ENCODE peak calls at places on chromosome 21, in nine cellular contexts. One of them, this sample, is unnamed.
A peak's percentile ranks its signal among the peaks of the same experiment; 100 is the strongest.

GRCh38 chr21:25999935-26000582 is 170.5 kb downstream of the APP start:
- DNase-seq in brain microvascular endothelial cell: no peak
- DNase-seq in left ventricle myocardium inferior: no peak
- DNase-seq in ovary: no peak
- DNase-seq in esophagus squamous epithelium: no peak
- DNase-seq in effector memory CD4-positive, alpha-beta T cell: no peak
- DNase-seq in tibial artery: no peak
- DNase-seq in CD8-positive, alpha-beta T cell: peak; percentile 57
- DNase-seq in GM23248: no peak
- DNase-seq in this sample: no peak

GRCh38 chr21:27795418-27795817 is 828.5 kb upstream of the ADAMTS5 start:
- DNase-seq in brain microvascular endothelial cell: no peak
- DNase-seq in left ventricle myocardium inferior: no peak
- DNase-seq in ovary: no peak
- DNase-seq in esophagus squamous epithelium: no peak
- DNase-seq in effector memory CD4-positive, alpha-beta T cell: no peak
- DNase-seq in tibial artery: no peak
- DNase-seq in CD8-positive, alpha-beta T cell: no peak
- DNase-seq in GM23248: no peak
- DNase-seq in this sample: no peak

GRCh38 chr21:26049803-26050202 is 120.8 kb downstream of the APP start:
- DNase-seq in brain microvascular endothelial cell: no peak
- DNase-seq in left ventricle myocardium inferior: no peak
- DNase-seq in ovary: no peak
- DNase-seq in esophagus squamous epithelium: no peak
- DNase-seq in effector memory CD4-positive, alpha-beta T cell: no peak
- DNase-seq in tibial artery: no peak
- DNase-seq in CD8-positive, alpha-beta T cell: no peak
- DNase-seq in GM23248: no peak
- DNase-seq in this sample: no peak

GRCh38 chr21:17903029-17903806 is 84.1 kb upstream of the C21orf91 start:
- DNase-seq in brain microvascular endothelial cell: no peak
- DNase-seq in left ventricle myocardium inferior: no peak
- DNase-seq in ovary: no peak
- DNase-seq in esophagus squamous epithelium: no peak
- DNase-seq in effector memory CD4-positive, alpha-beta T cell: no peak
- DNase-seq in tibial artery: no peak
- DNase-seq in CD8-positive, alpha-beta T cell: no peak
- DNase-seq in GM23248: peak; percentile 59
- DNase-seq in this sample: no peak

GRCh38 chr21:14753069-14753465 is 207.0 kb upstream of the SAMSN1 start:
- DNase-seq in brain microvascular endothelial cell: no peak
- DNase-seq in left ventricle myocardium inferior: no peak
- DNase-seq in ovary: no peak
- DNase-seq in esophagus squamous epithelium: no peak
- DNase-seq in effector memory CD4-positive, alpha-beta T cell: no peak
- DNase-seq in tibial artery: no peak
- DNase-seq in CD8-positive, alpha-beta T cell: no peak
- DNase-seq in GM23248: no peak
- DNase-seq in this sample: no peak

GRCh38 chr21:29145354-29145782 is 14.9 kb downstream of the MAP3K7CL start:
- DNase-seq in brain microvascular endothelial cell: peak; percentile 83
- DNase-seq in left ventricle myocardium inferior: no peak
- DNase-seq in ovary: no peak
- DNase-seq in esophagus squamous epithelium: no peak
- DNase-seq in effector memory CD4-positive, alpha-beta T cell: no peak
- DNase-seq in tibial artery: peak; percentile 27
- DNase-seq in CD8-positive, alpha-beta T cell: no peak
- DNase-seq in GM23248: peak; percentile 96
- DNase-seq in this sample: peak; percentile 87

GRCh38 chr21:26070822-26071425 is 99.6 kb downstream of the APP start:
- DNase-seq in brain microvascular endothelial cell: peak; percentile 48
- DNase-seq in left ventricle myocardium inferior: no peak
- DNase-seq in ovary: peak; percentile 40
- DNase-seq in esophagus squamous epithelium: no peak
- DNase-seq in effector memory CD4-positive, alpha-beta T cell: no peak
- DNase-seq in tibial artery: no peak
- DNase-seq in CD8-positive, alpha-beta T cell: peak; percentile 62
- DNase-seq in GM23248: peak; percentile 66
- DNase-seq in this sample: no peak

GRCh38 chr21:28725396-28725795 is 267.3 kb downstream of the LTN1 start:
- DNase-seq in brain microvascular endothelial cell: no peak
- DNase-seq in left ventricle myocardium inferior: no peak
- DNase-seq in ovary: no peak
- DNase-seq in esophagus squamous epithelium: no peak
- DNase-seq in effector memory CD4-positive, alpha-beta T cell: no peak
- DNase-seq in tibial artery: no peak
- DNase-seq in CD8-positive, alpha-beta T cell: no peak
- DNase-seq in GM23248: no peak
- DNase-seq in this sample: no peak

GRCh38 chr21:34968414-34969333 is 80.4 kb downstream of the RUNX1 start:
- DNase-seq in brain microvascular endothelial cell: no peak
- DNase-seq in left ventricle myocardium inferior: no peak
- DNase-seq in ovary: no peak
- DNase-seq in esophagus squamous epithelium: no peak
- DNase-seq in effector memory CD4-positive, alpha-beta T cell: no peak
- DNase-seq in tibial artery: no peak
- DNase-seq in CD8-positive, alpha-beta T cell: no peak
- DNase-seq in GM23248: no peak
- DNase-seq in this sample: no peak

DNA sequence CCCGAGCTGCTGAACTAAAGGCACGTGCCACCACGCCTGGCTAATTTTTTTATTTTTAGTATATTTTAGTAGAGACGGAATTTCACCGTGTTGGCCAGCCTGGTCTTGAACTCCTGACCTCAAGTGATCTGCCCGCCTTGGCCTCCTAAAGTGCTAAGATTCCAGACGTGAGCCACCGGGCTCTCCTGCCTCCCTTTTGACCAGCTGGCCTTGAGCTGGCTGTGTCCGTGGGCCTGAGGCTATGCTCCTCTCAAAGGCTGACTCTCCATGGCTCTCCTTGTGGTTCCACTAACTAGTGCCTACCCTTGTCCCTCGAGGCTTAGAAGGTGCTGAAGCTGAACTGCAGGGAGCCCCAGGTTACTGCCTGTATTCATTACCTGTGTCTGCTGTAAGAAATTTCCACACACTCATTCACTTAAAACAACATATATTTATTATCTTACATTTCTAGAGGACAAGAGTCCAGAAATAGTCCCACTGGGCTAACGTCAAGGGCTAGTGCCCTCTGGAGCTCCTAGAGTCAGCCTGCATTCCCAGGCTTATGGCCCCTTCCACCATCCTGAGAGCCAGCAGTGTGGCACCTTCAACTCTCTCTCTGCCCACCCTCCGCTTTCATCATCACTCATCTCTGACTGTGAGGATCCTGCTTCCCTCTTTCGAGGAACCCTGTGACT is 34.9 kb downstream of the ETS2 start:
- DNase-seq in brain microvascular endothelial cell: no peak
- DNase-seq in left ventricle myocardium inferior: no peak
- DNase-seq in ovary: no peak
- DNase-seq in esophagus squamous epithelium: no peak
- DNase-seq in effector memory CD4-positive, alpha-beta T cell: no peak
- DNase-seq in tibial artery: no peak
- DNase-seq in CD8-positive, alpha-beta T cell: no peak
- DNase-seq in GM23248: no peak
- DNase-seq in this sample: no peak
- H3K27ac ChIP-seq in brain microvascular endothelial cell: peak overlapping the region; percentile 98
- H3K27ac ChIP-seq in left ventricle myocardium inferior: no peak overlapping the region
- H3K27ac ChIP-seq in ovary: no peak overlapping the region
- H3K27ac ChIP-seq in esophagus squamous epithelium: peak overlapping the region; percentile 40
- H3K27ac ChIP-seq in effector memory CD4-positive, alpha-beta T cell: no peak overlapping the region
- H3K27ac ChIP-seq in tibial artery: no peak overlapping the region
- H3K27ac ChIP-seq in CD8-positive, alpha-beta T cell: no peak overlapping the region
- H3K27ac ChIP-seq in GM23248: peak overlapping the region; percentile 84
- H3K27ac ChIP-seq in this sample: peak overlapping the region; percentile 98

DNA sequence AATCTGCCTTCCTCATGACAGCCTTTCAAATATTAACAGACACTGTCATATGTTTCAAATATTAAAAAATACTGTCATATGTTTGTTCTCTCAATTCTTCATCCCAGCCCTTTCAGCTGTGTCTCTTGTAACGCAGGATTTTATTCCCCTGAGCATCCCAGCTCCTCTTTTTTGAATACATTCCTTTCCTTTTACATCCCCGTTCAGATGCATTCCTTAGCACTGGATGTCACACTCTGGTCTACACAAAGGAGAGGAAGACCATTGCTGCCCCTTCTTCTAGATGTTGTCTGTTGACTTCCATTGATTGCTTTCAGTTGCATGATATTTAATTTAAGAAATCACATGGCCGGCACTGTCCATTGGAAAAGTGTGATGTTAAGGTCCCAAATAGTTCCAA is 117.4 kb upstream of the PAXBP1 start:
- DNase-seq in brain microvascular endothelial cell: no peak
- DNase-seq in left ventricle myocardium inferior: no peak
- DNase-seq in ovary: no peak
- DNase-seq in esophagus squamous epithelium: no peak
- DNase-seq in effector memory CD4-positive, alpha-beta T cell: no peak
- DNase-seq in tibial artery: no peak
- DNase-seq in CD8-positive, alpha-beta T cell: no peak
- DNase-seq in GM23248: peak; percentile 32
- DNase-seq in this sample: no peak
- H3K27ac ChIP-seq in brain microvascular endothelial cell: no peak overlapping the region
- H3K27ac ChIP-seq in left ventricle myocardium inferior: no peak overlapping the region
- H3K27ac ChIP-seq in ovary: no peak overlapping the region
- H3K27ac ChIP-seq in esophagus squamous epithelium: no peak overlapping the region
- H3K27ac ChIP-seq in effector memory CD4-positive, alpha-beta T cell: no peak overlapping the region
- H3K27ac ChIP-seq in tibial artery: no peak overlapping the region
- H3K27ac ChIP-seq in CD8-positive, alpha-beta T cell: no peak overlapping the region
- H3K27ac ChIP-seq in GM23248: no peak overlapping the region
- H3K27ac ChIP-seq in this sample: no peak overlapping the region

GRCh38 chr21:36075171-36075570 is 5.3 kb downstream of the CBR1 start:
- DNase-seq in brain microvascular endothelial cell: no peak
- DNase-seq in left ventricle myocardium inferior: no peak
- DNase-seq in ovary: no peak
- DNase-seq in esophagus squamous epithelium: no peak
- DNase-seq in effector memory CD4-positive, alpha-beta T cell: no peak
- DNase-seq in tibial artery: no peak
- DNase-seq in CD8-positive, alpha-beta T cell: no peak
- DNase-seq in GM23248: no peak
- DNase-seq in this sample: no peak

GRCh38 chr21:36077758-36078157 is 7.9 kb downstream of the CBR1 start:
- DNase-seq in brain microvascular endothelial cell: no peak
- DNase-seq in left ventricle myocardium inferior: no peak
- DNase-seq in ovary: no peak
- DNase-seq in esophagus squamous epithelium: no peak
- DNase-seq in effector memory CD4-positive, alpha-beta T cell: no peak
- DNase-seq in tibial artery: no peak
- DNase-seq in CD8-positive, alpha-beta T cell: no peak
- DNase-seq in GM23248: no peak
- DNase-seq in this sample: no peak

GRCh38 chr21:36075953-36076352 is 6.1 kb downstream of the CBR1 start:
- DNase-seq in brain microvascular endothelial cell: no peak
- DNase-seq in left ventricle myocardium inferior: no peak
- DNase-seq in ovary: no peak
- DNase-seq in esophagus squamous epithelium: no peak
- DNase-seq in effector memory CD4-positive, alpha-beta T cell: no peak
- DNase-seq in tibial artery: no peak
- DNase-seq in CD8-positive, alpha-beta T cell: no peak
- DNase-seq in GM23248: no peak
- DNase-seq in this sample: no peak

GRCh38 chr21:36079010-36079649 is 9.3 kb downstream of the CBR1 start:
- DNase-seq in brain microvascular endothelial cell: peak; percentile 2
- DNase-seq in left ventricle myocardium inferior: no peak
- DNase-seq in ovary: no peak
- DNase-seq in esophagus squamous epithelium: no peak
- DNase-seq in effector memory CD4-positive, alpha-beta T cell: no peak
- DNase-seq in tibial artery: peak; percentile 52
- DNase-seq in CD8-positive, alpha-beta T cell: no peak
- DNase-seq in GM23248: peak; percentile 40
- DNase-seq in this sample: no peak

GRCh38 chr21:36076878-36077658 is 7.2 kb downstream of the CBR1 start:
- DNase-seq in brain microvascular endothelial cell: no peak
- DNase-seq in left ventricle myocardium inferior: no peak
- DNase-seq in ovary: no peak
- DNase-seq in esophagus squamous epithelium: no peak
- DNase-seq in effector memory CD4-positive, alpha-beta T cell: no peak
- DNase-seq in tibial artery: no peak
- DNase-seq in CD8-positive, alpha-beta T cell: no peak
- DNase-seq in GM23248: no peak
- DNase-seq in this sample: no peak
- H3K27ac ChIP-seq in brain microvascular endothelial cell: no peak overlapping the region
- H3K27ac ChIP-seq in left ventricle myocardium inferior: no peak overlapping the region
- H3K27ac ChIP-seq in ovary: no peak overlapping the region
- H3K27ac ChIP-seq in esophagus squamous epithelium: peak overlapping the region; percentile 92
- H3K27ac ChIP-seq in effector memory CD4-positive, alpha-beta T cell: no peak overlapping the region
- H3K27ac ChIP-seq in tibial artery: no peak overlapping the region
- H3K27ac ChIP-seq in CD8-positive, alpha-beta T cell: no peak overlapping the region
- H3K27ac ChIP-seq in GM23248: no peak overlapping the region
- H3K27ac ChIP-seq in this sample: no peak overlapping the region

GRCh38 chr21:31176725-31177124 is 138.4 kb upstream of the KRTAP19-8 start:
- DNase-seq in brain microvascular endothelial cell: no peak
- DNase-seq in left ventricle myocardium inferior: no peak
- DNase-seq in ovary: no peak
- DNase-seq in esophagus squamous epithelium: no peak
- DNase-seq in effector memory CD4-positive, alpha-beta T cell: no peak
- DNase-seq in tibial artery: no peak
- DNase-seq in CD8-positive, alpha-beta T cell: no peak
- DNase-seq in GM23248: no peak
- DNase-seq in this sample: no peak

GRCh38 chr21:31172328-31172727 is 134.1 kb upstream of the KRTAP19-8 start:
- DNase-seq in brain microvascular endothelial cell: no peak
- DNase-seq in left ventricle myocardium inferior: no peak
- DNase-seq in ovary: no peak
- DNase-seq in esophagus squamous epithelium: no peak
- DNase-seq in effector memory CD4-positive, alpha-beta T cell: no peak
- DNase-seq in tibial artery: no peak
- DNase-seq in CD8-positive, alpha-beta T cell: no peak
- DNase-seq in GM23248: no peak
- DNase-seq in this sample: no peak

GRCh38 chr21:31176080-31176551 is 137.8 kb upstream of the KRTAP19-8 start:
- DNase-seq in brain microvascular endothelial cell: no peak
- DNase-seq in left ventricle myocardium inferior: no peak
- DNase-seq in ovary: no peak
- DNase-seq in esophagus squamous epithelium: no peak
- DNase-seq in effector memory CD4-positive, alpha-beta T cell: no peak
- DNase-seq in tibial artery: no peak
- DNase-seq in CD8-positive, alpha-beta T cell: no peak
- DNase-seq in GM23248: no peak
- DNase-seq in this sample: no peak

DNA sequence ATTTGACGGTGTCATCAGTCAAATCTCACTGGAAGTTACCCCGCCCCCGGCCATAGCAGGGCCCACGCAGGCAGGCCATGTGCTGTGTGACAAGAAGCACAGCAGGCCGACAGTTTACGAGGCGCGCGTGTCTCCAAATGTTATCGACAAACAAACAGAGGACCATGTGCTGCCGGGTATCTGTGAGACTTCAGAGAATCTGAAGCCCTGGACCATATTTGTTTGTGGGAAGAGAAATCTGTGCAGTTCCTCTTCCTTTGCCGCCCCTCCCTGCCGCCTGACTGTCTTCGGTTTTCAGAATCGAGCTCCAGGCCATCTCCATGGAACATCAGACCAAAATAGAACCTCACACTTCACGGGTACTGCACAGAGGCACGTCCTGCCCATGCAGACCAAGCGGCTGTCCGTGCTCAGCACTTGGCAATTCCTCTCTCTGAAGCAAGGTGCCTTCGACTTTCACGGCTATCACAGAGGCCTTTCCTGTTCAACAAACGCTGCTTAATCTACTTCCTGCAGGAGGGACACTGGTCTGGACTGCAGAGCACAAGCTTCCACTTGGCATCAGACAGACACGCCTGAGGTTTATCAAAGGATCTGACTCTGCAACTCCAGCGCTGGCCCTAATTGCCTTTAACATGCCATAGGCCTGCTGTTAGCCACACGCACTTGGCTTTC is 135.7 kb upstream of the KRTAP19-8 start:
- DNase-seq in brain microvascular endothelial cell: no peak
- DNase-seq in left ventricle myocardium inferior: peak; percentile 38
- DNase-seq in ovary: no peak
- DNase-seq in esophagus squamous epithelium: no peak
- DNase-seq in effector memory CD4-positive, alpha-beta T cell: no peak
- DNase-seq in tibial artery: peak; percentile 45
- DNase-seq in CD8-positive, alpha-beta T cell: no peak
- DNase-seq in GM23248: no peak
- DNase-seq in this sample: no peak
- H3K27ac ChIP-seq in brain microvascular endothelial cell: no peak overlapping the region
- H3K27ac ChIP-seq in left ventricle myocardium inferior: peak overlapping the region; percentile 58
- H3K27ac ChIP-seq in ovary: no peak overlapping the region
- H3K27ac ChIP-seq in esophagus squamous epithelium: peak overlapping the region; percentile 28
- H3K27ac ChIP-seq in effector memory CD4-positive, alpha-beta T cell: peak overlapping the region; percentile 52
- H3K27ac ChIP-seq in tibial artery: no peak overlapping the region
- H3K27ac ChIP-seq in CD8-positive, alpha-beta T cell: no peak overlapping the region
- H3K27ac ChIP-seq in GM23248: no peak overlapping the region
- H3K27ac ChIP-seq in this sample: no peak overlapping the region